ENCODE peak calls at places on chromosomes 2 and 18, in nine cellular contexts. Y is mammary epithelial cell; T is SJSA1; Q is WERI-Rb-1; U is kidney; Z is CD8-positive, alpha-beta memory T cell; P is SK-N-SH; D is suprapubic skin; G is Panc1. C is an unnamed sample.

GRCh38 chr18:34097312-34097711 is 127.4 kb downstream of the NOL4 start:
- DNase-seq in Y (peak), T (no peak), Q (no peak), U (no peak), Z (no peak), P (no peak), D (no peak), G (no peak), C (no peak)

GRCh38 chr18:48359626-48360025 is 49.6 kb downstream of the ZBTB7C start:
- DNase-seq in Y (no peak), T (no peak), Q (peak), U (no peak), Z (no peak), P (no peak), D (no peak), G (no peak), C (no peak)

GRCh38 chr18:8734496-8734895 is 29.1 kb downstream of the MTCL1 start:
- DNase-seq in Y (no peak), T (no peak), Q (no peak), U (no peak), Z (no peak), P (no peak), D (no peak), G (no peak), C (no peak)

GRCh38 chr2:164896634-164897033 is 55.0 kb upstream of the COBLL1 start:
- DNase-seq in Y (peak), T (peak), Q (no peak), U (no peak), Z (no peak), P (no peak), D (no peak), G (no peak), C (no peak)

GRCh38 chr2:191617589-191617988 is 60.3 kb upstream of the NABP1 start:
- DNase-seq in Y (no peak), T (peak), Q (no peak), U (no peak), Z (peak), P (no peak), D (no peak), G (no peak), C (no peak)

GRCh38 chr18:48190994-48191393 is 218.2 kb downstream of the ZBTB7C start:
- DNase-seq in Y (no peak), T (no peak), Q (no peak), U (no peak), Z (no peak), P (no peak), D (no peak), G (no peak), C (no peak)

GRCh38 chr2:60899230-60899891 is 18.0 kb downstream of the REL start:
- DNase-seq in Y (peak), T (no peak), Q (no peak), U (no peak), Z (no peak), P (no peak), D (no peak), G (no peak), C (no peak)

GRCh38 chr18:8496186-8496585 is 113.1 kb upstream of the RAB12 start:
- DNase-seq in Y (no peak), T (peak), Q (no peak), U (no peak), Z (no peak), P (no peak), D (no peak), G (no peak), C (no peak)

GRCh38 chr18:55243852-55244251 is 284.6 kb upstream of the CCDC68 start:
- DNase-seq in Y (no peak), T (no peak), Q (no peak), U (no peak), Z (no peak), P (no peak), D (no peak), G (no peak), C (no peak)

GRCh38 chr2:112001136-112001764 is 53.8 kb upstream of the TMEM87B start:
- DNase-seq in Y (no peak), T (no peak), Q (no peak), U (no peak), Z (no peak), P (no peak), D (no peak), G (no peak), C (no peak)

GRCh38 chr2:130835766-130836015 is 1.0 kb upstream of the ARHGEF4 start:
- DNase-seq in Y (no peak), T (no peak), Q (no peak), U (peak), Z (no peak), P (no peak), D (no peak), G (no peak), C (no peak)

GRCh38 chr18:8623549-8624106 is 14.4 kb downstream of the RAB12 start:
- DNase-seq in Y (no peak), T (no peak), Q (no peak), U (peak), Z (no peak), P (no peak), D (no peak), G (no peak), C (no peak)

GRCh38 chr2:105647731-105648130 is 97.0 kb upstream of the NCK2 start:
- DNase-seq in Y (no peak), T (no peak), Q (no peak), U (no peak), Z (no peak), P (no peak), D (no peak), G (no peak), C (no peak)

GRCh38 chr2:217913415-217913814 is 89.4 kb downstream of the TNS1 start:
- DNase-seq in Y (no peak), T (no peak), Q (no peak), U (no peak), Z (no peak), P (no peak), D (no peak), G (no peak), C (no peak)

GRCh38 chr18:78240867-78241266 is 738.8 kb upstream of the SALL3 start:
- DNase-seq in Y (no peak), T (no peak), Q (peak), U (no peak), Z (no peak), P (no peak), D (no peak), G (no peak), C (no peak)

GRCh38 chr2:174014699-174015070 is 49.5 kb upstream of the SP3 start:
- DNase-seq in Y (no peak), T (no peak), Q (no peak), U (no peak), Z (no peak), P (peak), D (no peak), G (no peak), C (no peak)

GRCh38 chr2:230830428-230830827 is 34.3 kb upstream of the ITM2C start:
- DNase-seq in Y (peak), T (no peak), Q (no peak), U (no peak), Z (no peak), P (no peak), D (no peak), G (no peak), C (no peak)

GRCh38 chr18:58135806-58136331 is 91.8 kb downstream of the NEDD4L start:
- DNase-seq in Y (peak), T (peak), Q (peak), U (no peak), Z (peak), P (peak), D (no peak), G (peak), C (peak)

GRCh38 chr2:11764359-11764758 is 17.9 kb downstream of the LPIN1 start:
- DNase-seq in Y (no peak), T (no peak), Q (no peak), U (peak), Z (no peak), P (peak), D (no peak), G (no peak), C (no peak)

GRCh38 chr18:1657888-1658287 is 753.2 kb downstream of the ADCYAP1 start:
- DNase-seq in Y (no peak), T (no peak), Q (no peak), U (no peak), Z (no peak), P (no peak), D (no peak), G (no peak), C (no peak)

GRCh38 chr2:45984896-45985488 is 312.2 kb upstream of the EPAS1 start:
- DNase-seq in Y (no peak), T (no peak), Q (no peak), U (no peak), Z (no peak), P (no peak), D (no peak), G (no peak), C (no peak)

GRCh38 chr2:175557810-175558377 is 376.4 kb upstream of the ATP5MC3 start:
- DNase-seq in Y (no peak), T (no peak), Q (no peak), U (no peak), Z (no peak), P (no peak), D (no peak), G (no peak), C (no peak)

GRCh38 chr2:47129191-47129711 is 25.9 kb downstream of the STPG4 start:
- DNase-seq in Y (no peak), T (no peak), Q (peak), U (no peak), Z (no peak), P (no peak), D (no peak), G (no peak), C (no peak)

GRCh38 chr2:9102861-9103662 is 99.6 kb upstream of the MBOAT2 start:
- DNase-seq in Y (peak), T (no peak), Q (no peak), U (peak), Z (no peak), P (peak), D (no peak), G (no peak), C (no peak)

GRCh38 chr2:203814661-203815540 is 52.7 kb upstream of the CTLA4 start:
- DNase-seq in Y (peak), T (peak), Q (peak), U (peak), Z (peak), P (peak), D (no peak), G (peak), C (peak)

GRCh38 chr2:15856318-15856717 is 84.0 kb upstream of the MYCN start:
- DNase-seq in Y (no peak), T (no peak), Q (no peak), U (no peak), Z (no peak), P (no peak), D (no peak), G (no peak), C (no peak)

GRCh38 chr2:62578837-62579640 is 73.0 kb upstream of the TMEM17 start:
- DNase-seq in Y (peak), T (peak), Q (no peak), U (no peak), Z (no peak), P (no peak), D (no peak), G (peak), C (no peak)

GRCh38 chr2:194333091-194333490 is 1323.9 kb upstream of the SLC39A10 start:
- DNase-seq in Y (no peak), T (no peak), Q (no peak), U (no peak), Z (no peak), P (no peak), D (no peak), G (no peak), C (no peak)

GRCh38 chr2:100632021-100632420 is 69.2 kb downstream of the PDCL3 start:
- DNase-seq in Y (no peak), T (no peak), Q (no peak), U (no peak), Z (no peak), P (no peak), D (no peak), G (no peak), C (peak)

GRCh38 chr2:170224692-170225091 is 46.7 kb downstream of the MYO3B start:
- DNase-seq in Y (no peak), T (no peak), Q (no peak), U (no peak), Z (no peak), P (peak), D (no peak), G (no peak), C (no peak)

GRCh38 chr2:236628256-236628961 is 58.8 kb downstream of the ACKR3 start:
- DNase-seq in Y (no peak), T (no peak), Q (no peak), U (no peak), Z (no peak), P (no peak), D (peak), G (no peak), C (no peak)

DNA sequence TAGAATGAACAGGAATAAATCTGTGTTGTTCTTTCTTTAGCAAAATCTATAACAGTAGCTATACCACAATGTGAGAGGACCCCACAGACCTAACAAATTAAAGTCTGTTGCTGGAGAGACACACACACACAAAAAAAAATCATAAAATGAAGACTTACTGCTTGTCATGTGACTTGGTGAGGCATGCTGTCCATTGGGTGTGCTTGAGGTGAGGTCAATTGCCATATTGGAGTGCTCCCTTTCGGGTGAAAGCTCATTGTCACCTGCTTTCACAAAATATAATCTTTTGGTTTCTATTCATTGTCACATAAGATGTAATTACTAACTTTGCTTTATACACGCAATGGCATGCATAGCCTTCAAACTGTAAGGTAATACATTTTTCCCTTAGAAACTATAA is 3.9 kb downstream of the IKZF2 start:
- DNase-seq in Y (no peak), T (no peak), Q (no peak), U (no peak), Z (peak), P (no peak), D (no peak), G (no peak), C (no peak)
- H3K4me3 ChIP-seq in Y (no peak), T (no peak), Q (no peak), U (no peak), Z (no peak), P (no peak), D (no peak), G (no peak), C (no peak)

GRCh38 chr2:6917071-6917760 is at the start of gene RNF144A:
- DNase-seq in Y (peak), T (peak), Q (peak), U (peak), Z (peak), P (peak), D (no peak), G (no peak), C (peak)
- H3K27ac ChIP-seq in Y (no peak), T (no peak), Q (peak), U (peak), Z (peak), P (peak), D (peak), G (no peak), C (peak)

DNA sequence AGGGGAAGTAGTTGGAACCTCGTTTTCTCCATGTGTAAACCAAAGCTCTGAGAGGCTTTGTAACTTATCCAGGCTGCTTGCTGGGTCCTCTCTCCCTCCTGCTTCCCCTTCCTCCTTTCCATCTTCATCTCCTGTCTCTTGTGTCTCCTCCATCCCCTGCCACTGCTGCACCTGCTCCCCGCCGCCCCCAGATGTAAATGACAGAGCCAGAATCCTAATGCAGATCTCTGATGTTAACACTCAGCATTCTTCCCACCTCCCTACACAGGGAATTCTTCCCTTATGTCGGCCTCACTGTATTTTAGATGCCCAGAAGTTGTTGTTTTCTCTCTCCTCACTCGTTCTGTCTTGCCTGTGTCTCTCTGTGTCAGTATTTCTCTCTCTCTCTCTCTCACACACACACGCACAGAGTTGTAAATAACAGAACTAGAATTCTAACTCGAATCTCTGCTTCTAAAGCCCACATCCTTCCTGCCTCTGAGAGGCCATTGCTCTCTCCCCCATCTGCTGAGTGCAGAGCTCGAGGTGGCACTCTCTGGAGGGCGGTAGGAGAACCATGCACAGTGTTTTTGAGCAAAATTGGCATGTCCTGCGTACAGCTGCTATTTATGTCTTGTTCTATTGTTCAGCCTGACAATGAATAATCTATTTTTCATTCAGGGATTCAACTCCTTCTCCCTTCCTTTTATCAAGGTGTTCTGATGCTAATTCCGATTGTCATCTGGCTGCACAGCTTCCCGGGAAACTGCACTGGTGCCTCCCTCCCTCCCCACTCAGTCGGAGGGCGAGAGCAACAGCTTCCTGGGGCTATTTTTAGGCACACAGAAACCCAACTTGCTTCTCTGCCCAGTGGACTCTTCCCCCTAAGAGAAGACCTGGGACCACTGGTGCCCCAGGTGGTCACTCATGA is 219.9 kb downstream of the SH3RF3 start:
- DNase-seq in Y (no peak), T (no peak), Q (no peak), U (no peak), Z (peak), P (no peak), D (no peak), G (no peak), C (no peak)
- H3K4me3 ChIP-seq in Y (no peak), T (no peak), Q (no peak), U (no peak), Z (peak), P (no peak), D (no peak), G (no peak), C (no peak)

GRCh38 chr2:70505613-70506391 is 47.8 kb downstream of the TGFA start:
- DNase-seq in Y (no peak), T (no peak), Q (no peak), U (no peak), Z (no peak), P (no peak), D (no peak), G (no peak), C (no peak)

GRCh38 chr2:70508711-70509462 is 44.7 kb downstream of the TGFA start:
- DNase-seq in Y (no peak), T (no peak), Q (no peak), U (no peak), Z (no peak), P (no peak), D (no peak), G (no peak), C (no peak)

GRCh38 chr2:70511986-70512729 is 41.5 kb downstream of the TGFA start:
- DNase-seq in Y (no peak), T (no peak), Q (no peak), U (no peak), Z (no peak), P (no peak), D (no peak), G (no peak), C (no peak)

GRCh38 chr2:70510213-70510820 is 43.3 kb downstream of the TGFA start:
- DNase-seq in Y (no peak), T (no peak), Q (no peak), U (no peak), Z (no peak), P (no peak), D (no peak), G (no peak), C (no peak)

DNA sequence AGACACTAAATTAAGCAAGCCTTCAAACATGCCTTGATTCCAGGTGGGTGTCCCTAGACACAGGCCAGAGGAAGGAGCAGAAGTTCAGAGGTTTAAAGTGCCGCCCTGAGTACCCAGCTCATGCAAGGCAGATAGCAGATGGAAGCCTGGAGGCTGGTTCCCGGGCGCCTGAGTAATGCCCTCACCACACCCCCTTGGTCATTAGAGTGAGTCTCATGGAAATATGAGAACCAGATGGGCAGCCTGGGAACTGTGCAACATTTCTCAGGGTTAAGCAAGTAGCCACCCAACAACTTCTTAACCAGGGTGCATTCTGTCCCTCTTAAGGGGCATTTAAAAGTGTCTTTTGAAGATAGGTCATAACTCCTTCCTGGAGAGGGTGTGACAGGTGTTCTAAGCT is 44.1 kb downstream of the TGFA start:
- DNase-seq in Y (no peak), T (no peak), Q (peak), U (no peak), Z (no peak), P (no peak), D (no peak), G (no peak), C (no peak)
- H3K27ac ChIP-seq in Y (no peak), T (no peak), Q (no peak), U (no peak), Z (no peak), P (no peak), D (peak), G (no peak), C (no peak)

GRCh38 chr2:219521066-219521880 is 7.0 kb downstream of the ASIC4 start:
- DNase-seq in Y (no peak), T (peak), Q (peak), U (no peak), Z (no peak), P (peak), D (no peak), G (no peak), C (no peak)
- H3K4me3 ChIP-seq in Y (no peak), T (no peak), Q (peak), U (no peak), Z (no peak), P (peak), D (no peak), G (no peak), C (no peak)

GRCh38 chr18:63440219-63440618 is 17.9 kb upstream of the VPS4B start:
- DNase-seq in Y (peak), T (no peak), Q (no peak), U (no peak), Z (no peak), P (no peak), D (peak), G (no peak), C (no peak)

GRCh38 chr18:63443820-63444219 is 21.5 kb upstream of the VPS4B start:
- DNase-seq in Y (peak), T (no peak), Q (no peak), U (no peak), Z (no peak), P (no peak), D (no peak), G (no peak), C (no peak)

GRCh38 chr18:63440897-63441296 is 18.6 kb upstream of the VPS4B start:
- DNase-seq in Y (no peak), T (no peak), Q (no peak), U (no peak), Z (no peak), P (no peak), D (no peak), G (no peak), C (no peak)

GRCh38 chr18:63438181-63438580 is 15.9 kb upstream of the VPS4B start:
- DNase-seq in Y (no peak), T (no peak), Q (no peak), U (no peak), Z (no peak), P (no peak), D (no peak), G (no peak), C (no peak)

GRCh38 chr18:63439334-63439733 is 17.1 kb upstream of the VPS4B start:
- DNase-seq in Y (peak), T (peak), Q (peak), U (no peak), Z (peak), P (peak), D (peak), G (peak), C (no peak)
- H3K27ac ChIP-seq in Y (peak), T (no peak), Q (no peak), U (no peak), Z (no peak), P (no peak), D (no peak), G (no peak), C (no peak)

GRCh38 chr2:199987586-199987985 is 32.2 kb downstream of the MAIP1 start:
- DNase-seq in Y (no peak), T (no peak), Q (no peak), U (no peak), Z (no peak), P (no peak), D (no peak), G (no peak), C (no peak)
- H3K4me3 ChIP-seq in Y (no peak), T (no peak), Q (no peak), U (no peak), Z (no peak), P (no peak), D (no peak), G (no peak), C (no peak)

DNA sequence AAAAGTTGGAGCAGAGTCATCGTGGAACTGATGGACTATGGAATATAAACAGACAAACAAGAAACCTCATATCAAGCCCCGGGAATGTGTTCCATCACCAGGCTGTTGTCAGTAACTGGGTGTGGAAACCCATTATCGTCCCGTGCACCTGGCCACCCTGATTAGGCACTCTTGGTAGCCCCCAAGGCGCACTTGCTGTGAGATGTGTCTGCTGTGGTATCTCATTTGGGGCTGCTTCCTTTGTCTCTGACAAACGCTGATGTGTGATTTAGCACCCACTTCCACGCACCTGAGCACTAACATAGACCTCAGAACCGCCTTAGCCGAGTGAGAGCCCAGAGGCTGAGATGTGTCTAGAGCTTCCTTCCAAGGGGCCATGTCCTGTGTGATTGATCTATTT is 96.3 kb downstream of the PRPF40A start:
- DNase-seq in Y (no peak), T (no peak), Q (no peak), U (no peak), Z (no peak), P (no peak), D (no peak), G (no peak), C (no peak)
- H3K27ac ChIP-seq in Y (no peak), T (no peak), Q (no peak), U (no peak), Z (no peak), P (no peak), D (no peak), G (no peak), C (no peak)